ENCODE peak calls at places on chromosomes 12 and 14, in seven cellular contexts. N is H54; K is effector CD4-positive, alpha-beta T cell; G is stomach; F is activated effector memory CD4-positive, alpha-beta T cell treated with anti-CD3 and anti-CD28 coated beads, Interleukin-2, amount 50 U/mL, for 16 hours; V is NCI-H2171; Z is GM04503. E is an unnamed sample.

GRCh38 chr12:69948874-69949273 is 123.8 kb downstream of the MYRFL start:
- DNase-seq in N (no peak), K (no peak), G (no peak), F (no peak), V (no peak), Z (no peak), E (no peak)

GRCh38 chr12:130334937-130335336 is 2.8 kb upstream of the PIWIL1 start:
- DNase-seq in N (no peak), K (no peak), G (no peak), F (no peak), V (no peak), Z (no peak), E (no peak)

GRCh38 chr12:65525501-65526141 is 247.1 kb downstream of the MSRB3 start:
- DNase-seq in N (no peak), K (no peak), G (no peak), F (no peak), V (no peak), Z (peak), E (no peak)

GRCh38 chr14:38485011-38485410 is 229.1 kb upstream of the CLEC14A start:
- DNase-seq in N (no peak), K (no peak), G (no peak), F (no peak), V (no peak), Z (no peak), E (no peak)

GRCh38 chr12:104282109-104282508 is 21.4 kb upstream of the EID3 start:
- DNase-seq in N (no peak), K (no peak), G (no peak), F (no peak), V (no peak), Z (peak), E (no peak)

GRCh38 chr14:94771191-94771905 is 1.4 kb upstream of the GSC start:
- DNase-seq in N (no peak), K (no peak), G (no peak), F (no peak), V (no peak), Z (no peak), E (no peak)

GRCh38 chr12:22978962-22979361 is 354.0 kb downstream of the ETNK1 start:
- DNase-seq in N (peak), K (no peak), G (no peak), F (no peak), V (no peak), Z (peak), E (no peak)

GRCh38 chr12:132181570-132182200 is 37.4 kb downstream of the NOC4L start:
- DNase-seq in N (no peak), K (no peak), G (no peak), F (no peak), V (no peak), Z (no peak), E (no peak)

GRCh38 chr12:93707836-93708235 is 30.7 kb downstream of the CRADD start:
- DNase-seq in N (no peak), K (no peak), G (no peak), F (no peak), V (no peak), Z (no peak), E (no peak)

GRCh38 chr14:76768671-76769500 is 7.6 kb downstream of the VASH1 start:
- DNase-seq in N (no peak), K (no peak), G (no peak), F (no peak), V (no peak), Z (no peak), E (no peak)

GRCh38 chr12:12003609-12004008 is 67.1 kb upstream of the BCL2L14 start:
- DNase-seq in N (no peak), K (no peak), G (no peak), F (no peak), V (no peak), Z (no peak), E (no peak)

GRCh38 chr12:30999723-31000122 is 73.2 kb downstream of the TSPAN11 start:
- DNase-seq in N (no peak), K (no peak), G (no peak), F (no peak), V (no peak), Z (no peak), E (no peak)

GRCh38 chr14:91904483-91904882 is 37.1 kb upstream of the TC2N start:
- DNase-seq in N (no peak), K (no peak), G (no peak), F (no peak), V (no peak), Z (no peak), E (no peak)

GRCh38 chr12:79400481-79400880 is 290.3 kb downstream of the PAWR start:
- DNase-seq in N (no peak), K (no peak), G (no peak), F (no peak), V (no peak), Z (no peak), E (no peak)

GRCh38 chr12:107349008-107349747 is 255.8 kb upstream of the CRY1 start:
- DNase-seq in N (peak), K (no peak), G (no peak), F (no peak), V (peak), Z (peak), E (no peak)

GRCh38 chr14:21326972-21327371 is 47.1 kb downstream of the RPGRIP1 start:
- DNase-seq in N (no peak), K (no peak), G (no peak), F (no peak), V (no peak), Z (no peak), E (no peak)

GRCh38 chr12:53052419-53053222 is 2.8 kb downstream of the TNS2 start:
- DNase-seq in N (peak), K (no peak), G (peak), F (peak), V (no peak), Z (no peak), E (no peak)

GRCh38 chr12:100414756-100415155 is 57.9 kb downstream of the SLC17A8 start:
- DNase-seq in N (no peak), K (no peak), G (no peak), F (no peak), V (no peak), Z (no peak), E (no peak)

GRCh38 chr14:99252940-99253868 is 18.8 kb downstream of the BCL11B start:
- DNase-seq in N (no peak), K (peak), G (no peak), F (peak), V (no peak), Z (no peak), E (no peak)

GRCh38 chr12:68788554-68789143 is 19.3 kb upstream of the MDM2 start:
- DNase-seq in N (no peak), K (no peak), G (no peak), F (no peak), V (no peak), Z (no peak), E (no peak)

GRCh38 chr12:69789351-69789750 is 35.7 kb upstream of the MYRFL start:
- DNase-seq in N (no peak), K (no peak), G (no peak), F (no peak), V (no peak), Z (no peak), E (no peak)

GRCh38 chr14:92589213-92589852 is 75.8 kb downstream of the RIN3 start:
- DNase-seq in N (no peak), K (no peak), G (no peak), F (no peak), V (no peak), Z (no peak), E (no peak)

GRCh38 chr14:99749763-99750715 is 43.2 kb upstream of the EML1 start:
- DNase-seq in N (no peak), K (no peak), G (no peak), F (no peak), V (no peak), Z (no peak), E (no peak)

GRCh38 chr12:47021298-47021697 is 58.1 kb upstream of the PCED1B start:
- DNase-seq in N (peak), K (peak), G (no peak), F (no peak), V (peak), Z (peak), E (peak)

GRCh38 chr12:84508325-84508861 is 404.2 kb downstream of the SLC6A15 start:
- DNase-seq in N (peak), K (no peak), G (no peak), F (no peak), V (peak), Z (peak), E (no peak)

GRCh38 chr14:95078841-95079240 is 78.5 kb downstream of the DICER1 start:
- DNase-seq in N (no peak), K (no peak), G (no peak), F (no peak), V (no peak), Z (no peak), E (no peak)

E was measured in CD8-positive, alpha-beta memory T cell.